ENCODE peak calls at places on chromosomes 7 and 10, in eight cellular contexts. U, M, L, J, S, T, X and W are unnamed samples.
A peak's percentile ranks its signal among the peaks of the same experiment; 100 is the strongest.

GRCh38 chr10:43419997-43420368 is 11.0 kb upstream of the HNRNPF start:
- DNase-seq in T (no peak), X (no peak), L (no peak), S (no peak), U (no peak), M (no peak), J (no peak), W (no peak)

GRCh38 chr7:141645188-141645587 is 56.8 kb downstream of the DENND11 start:
- DNase-seq in L (no peak), M (no peak), U (no peak), S (no peak), X (no peak), J (no peak), T (no peak), W (no peak)

GRCh38 chr7:74284781-74285259 is 4.4 kb upstream of the CLIP2 start:
- DNase-seq in M (peak; percentile 68), J (no peak), S (no peak), T (no peak), L (no peak), U (no peak), X (no peak), W (no peak)

GRCh38 chr7:119900996-119901395 is 372.0 kb upstream of the KCND2 start:
- DNase-seq in L (no peak), S (no peak), X (no peak), T (peak; percentile 26), U (no peak), J (no peak), M (no peak), W (no peak)

GRCh38 chr7:18165176-18165575 is 137.5 kb upstream of the PRPS1L1 start:
- DNase-seq in S (no peak), T (no peak), U (no peak), X (no peak), L (no peak), M (no peak), J (no peak), W (no peak)

GRCh38 chr10:131242007-131242406 is 69.5 kb downstream of the TCERG1L start:
- DNase-seq in S (peak; percentile 57), X (no peak), U (no peak), J (no peak), T (peak; percentile 9), L (peak; percentile 4), M (no peak), W (no peak)

GRCh38 chr7:155864991-155865690 is 52.9 kb upstream of the SHH start:
- DNase-seq in J (no peak), M (no peak), S (peak; percentile 19), U (no peak), X (no peak), L (no peak), T (no peak), W (no peak)

GRCh38 chr10:20330246-20330645 is 514.0 kb downstream of the PLXDC2 start:
- DNase-seq in T (no peak), L (no peak), J (no peak), S (no peak), M (no peak), U (no peak), X (no peak), W (no peak)

GRCh38 chr7:123865517-123866117 is 20.6 kb downstream of the HYAL4 start:
- DNase-seq in L (peak; percentile 66), T (peak; percentile 69), X (peak; percentile 70), S (no peak), M (peak; percentile 46), U (no peak), J (peak; percentile 31), W (no peak)